ENCODE peak calls at places on chromosomes 3 and 15, in nine cellular contexts. J, Y, F, M, I, X, R, T and B are unnamed samples.

GRCh38 chr3:37324752-37325407 is 150.5 kb upstream of the LRRFIP2 start:
- DNase-seq in F (peak; percentile 12), R (no peak), M (no peak), Y (no peak), T (peak; percentile 19), I (no peak), J (no peak), X (no peak), B (no peak)

GRCh38 chr3:117736851-117737250 is 1027.3 kb downstream of the TUSC7 start:
- DNase-seq in I (no peak), J (no peak), M (no peak), R (no peak), T (peak; percentile 57), X (no peak), Y (no peak), F (no peak), B (no peak)

GRCh38 chr3:9893739-9894138 is 3.3 kb downstream of the JAGN1 start:
- DNase-seq in R (no peak), J (no peak), M (no peak), I (no peak), T (no peak), F (no peak), X (no peak), Y (no peak), B (no peak)

GRCh38 chr15:68626739-68627138 is 47.9 kb downstream of the CORO2B start:
- DNase-seq in X (no peak), M (no peak), Y (no peak), T (peak; percentile 58), J (no peak), F (no peak), I (no peak), R (no peak), B (no peak)

GRCh38 chr15:74873756-74874424 is 725 bp upstream of the SCAMP2 start:
- DNase-seq in X (no peak), T (no peak), R (peak; percentile 24), J (no peak), F (peak; percentile 25), M (no peak), Y (no peak), I (no peak), B (no peak)

GRCh38 chr15:100113351-100114075 is 228.3 kb downstream of the ADAMTS17 start:
- DNase-seq in J (no peak), I (no peak), F (peak; percentile 89), R (no peak), X (peak; percentile 63), M (no peak), T (no peak), Y (peak; percentile 65), B (peak; percentile 59)

GRCh38 chr15:79171320-79172031 is 80.9 kb upstream of the RASGRF1 start:
- DNase-seq in R (no peak), X (no peak), J (no peak), F (no peak), Y (no peak), I (no peak), M (no peak), T (no peak), B (no peak)

GRCh38 chr15:40731034-40731433 is 24.0 kb downstream of the RMDN3 start:
- DNase-seq in Y (no peak), M (no peak), R (no peak), I (no peak), T (no peak), F (no peak), J (no peak), X (no peak), B (no peak)

GRCh38 chr15:82750831-82751181 is 41.1 kb upstream of the AP3B2 start:
- DNase-seq in F (peak; percentile 1), Y (no peak), T (no peak), X (no peak), M (peak; percentile 4), I (no peak), J (peak; percentile 16), R (no peak), B (no peak)

GRCh38 chr3:169116056-169116693 is 547.3 kb downstream of the MECOM start:
- DNase-seq in X (no peak), I (no peak), R (peak; percentile 19), M (no peak), T (no peak), J (no peak), F (no peak), Y (no peak), B (no peak)

GRCh38 chr3:169120928-169121327 is 542.6 kb downstream of the MECOM start:
- DNase-seq in Y (no peak), J (no peak), T (no peak), M (no peak), F (no peak), X (no peak), I (no peak), R (no peak), B (no peak)

GRCh38 chr3:169122407-169122806 is 541.1 kb downstream of the MECOM start:
- DNase-seq in I (no peak), M (no peak), R (no peak), F (no peak), J (no peak), Y (no peak), T (no peak), X (no peak), B (no peak)

GRCh38 chr3:169117264-169117663 is 546.2 kb downstream of the MECOM start:
- DNase-seq in X (no peak), R (no peak), J (no peak), Y (no peak), F (no peak), I (no peak), M (no peak), T (no peak), B (peak; percentile 48)

DNA sequence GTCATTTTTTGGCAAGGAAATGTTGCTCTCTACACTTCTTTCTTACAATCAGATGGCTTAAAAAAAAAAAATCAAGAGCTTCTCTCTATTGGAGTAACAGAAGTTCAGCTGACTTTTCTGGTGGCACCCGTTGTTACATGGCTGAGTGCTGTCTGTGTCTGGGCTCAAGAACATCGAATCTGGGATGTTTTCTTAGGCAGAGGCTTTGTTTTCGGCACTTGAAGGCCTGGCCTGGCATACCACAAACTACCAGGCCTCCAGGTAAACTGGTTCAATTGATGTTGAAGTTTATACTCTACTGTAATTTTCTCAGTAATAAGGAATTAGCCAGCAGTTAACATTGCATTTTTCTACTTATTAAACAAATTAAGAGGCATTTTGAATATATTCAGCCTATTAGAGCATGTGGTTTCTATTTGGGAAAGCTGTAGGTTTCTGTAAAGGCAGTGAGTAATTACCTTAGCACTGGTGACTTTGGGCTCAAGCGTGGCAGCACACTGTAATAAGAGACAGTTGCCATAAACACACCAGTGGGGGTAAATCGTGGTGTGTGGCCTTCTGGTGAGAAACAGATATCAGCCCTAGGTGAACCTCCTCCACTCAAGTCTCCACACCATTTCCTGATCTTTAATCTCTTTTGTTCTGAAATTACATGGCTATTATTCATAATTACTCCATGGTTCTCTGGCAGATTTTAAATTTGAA is 544.7 kb downstream of the MECOM start:
- DNase-seq in I (no peak), X (no peak), J (no peak), R (no peak), M (no peak), T (peak; percentile 43), Y (no peak), F (peak; percentile 60), B (no peak)
- H3K27ac ChIP-seq in I (no peak overlapping the region), X (no peak overlapping the region), J (no peak overlapping the region), R (no peak overlapping the region), M (no peak overlapping the region), T (no peak overlapping the region), Y (peak overlapping the region; percentile 47), F (no peak overlapping the region), B (peak overlapping the region; percentile 51)

DNA sequence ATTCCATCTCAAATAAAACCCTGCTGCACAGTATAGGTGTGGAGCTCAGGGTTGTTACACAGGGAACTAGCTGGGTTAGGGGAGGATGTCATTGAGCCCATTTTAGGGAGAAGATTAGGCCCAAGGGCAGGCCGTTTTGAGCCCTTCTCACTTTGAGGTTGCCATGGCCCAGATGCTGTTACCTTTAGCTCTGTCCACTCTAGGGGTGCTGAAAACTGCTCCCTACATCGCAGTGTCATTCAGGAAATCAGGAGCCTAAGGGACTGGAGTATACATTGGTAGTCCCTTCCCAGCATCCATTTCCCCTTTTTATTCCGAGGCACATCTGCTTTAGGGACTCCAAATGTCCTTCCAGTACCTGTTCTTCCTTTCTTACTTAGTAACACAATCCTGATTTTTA is 79.0 kb upstream of the SELENOK start:
- DNase-seq in J (no peak), Y (no peak), M (no peak), I (peak; percentile 13), T (no peak), F (no peak), X (no peak), R (no peak), B (no peak)
- H3K9me3 ChIP-seq in J (peaks cover 6% of the 10 kb centered on the region), Y (peaks cover 34% of the 10 kb centered on the region), M (no peaks in the 10 kb centered on the region), I (no peaks in the 10 kb centered on the region), T (peaks cover 8% of the 10 kb centered on the region), F (no peaks in the 10 kb centered on the region), X (no peaks in the 10 kb centered on the region), R (no peaks in the 10 kb centered on the region), B (peaks cover 3% of the 10 kb centered on the region)

GRCh38 chr3:12993623-12994356 is 79.4 kb downstream of the IQSEC1 start:
- DNase-seq in T (no peak), J (no peak), F (peak; percentile 32), I (no peak), Y (no peak), M (no peak), X (no peak), R (peak; percentile 46), B (peak; percentile 50)

GRCh38 chr3:12994357-12994606 is 78.9 kb downstream of the IQSEC1 start:
- DNase-seq in M (no peak), R (peak; percentile 55), X (peak; percentile 55), J (no peak), Y (peak; percentile 65), T (no peak), I (no peak), F (peak; percentile 58), B (peak; percentile 63)

GRCh38 chr3:12995389-12996180 is 77.6 kb downstream of the IQSEC1 start:
- DNase-seq in J (no peak), Y (no peak), F (no peak), X (no peak), M (no peak), R (no peak), I (no peak), T (no peak), B (no peak)

GRCh38 chr3:12996181-12996506 is 77.1 kb downstream of the IQSEC1 start:
- DNase-seq in Y (no peak), R (no peak), F (no peak), J (no peak), I (no peak), X (no peak), M (no peak), T (peak; percentile 26), B (no peak)

GRCh38 chr3:12994607-12995388 is 78.4 kb downstream of the IQSEC1 start:
- DNase-seq in J (peak; percentile 86), M (no peak), X (peak; percentile 85), R (peak; percentile 90), I (no peak), F (peak; percentile 90), T (peak; percentile 72), Y (peak; percentile 92), B (peak; percentile 90)
- H3K27ac ChIP-seq in J (peak overlapping the region; percentile 65), M (peak overlapping the region; percentile 79), X (peak overlapping the region; percentile 52), R (peak overlapping the region; percentile 87), I (no peak overlapping the region), F (peak overlapping the region; percentile 79), T (peak overlapping the region; percentile 95), Y (peak overlapping the region; percentile 68), B (peak overlapping the region; percentile 94)

DNA sequence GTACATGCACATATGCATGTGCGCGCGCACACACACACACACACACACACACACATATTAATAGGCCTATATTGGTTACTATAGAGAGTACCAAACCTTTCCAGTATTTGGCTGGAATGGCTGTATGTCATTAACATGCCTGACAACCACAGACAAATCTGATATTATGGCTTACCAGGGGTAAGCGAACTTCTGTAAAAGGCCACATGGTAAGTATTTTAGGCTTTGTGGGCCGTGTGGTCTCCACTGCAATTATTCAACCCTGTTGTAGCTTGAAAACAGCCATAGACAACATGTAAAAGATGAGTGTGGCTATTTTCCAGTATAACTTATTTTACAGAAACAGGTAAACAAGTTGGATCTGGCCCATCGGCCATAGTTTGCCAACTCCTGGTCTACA is 97.3 kb upstream of the TSPAN3 start:
- DNase-seq in X (no peak), Y (no peak), M (no peak), I (no peak), T (no peak), J (no peak), F (no peak), R (no peak), B (no peak)
- H3K9me3 ChIP-seq in X (no peaks in the 10 kb centered on the region), Y (no peaks in the 10 kb centered on the region), M (no peaks in the 10 kb centered on the region), I (no peaks in the 10 kb centered on the region), T (no peaks in the 10 kb centered on the region), J (no peaks in the 10 kb centered on the region), F (no peaks in the 10 kb centered on the region), R (no peaks in the 10 kb centered on the region), B (no peaks in the 10 kb centered on the region)